ENCODE peak calls at places on chromosome 20, in seven cellular contexts. R is heart left ventricle; Y is CD8-positive, alpha-beta T cell; G is IMR-90; Q is astrocyte; U is H9; J is A549. A is an unnamed sample.

GRCh38 chr20:64091762-64092161 is 7.6 kb upstream of the LKAAEAR1 start:
- DNase-seq in R (no peak), Y (no peak), G (no peak), Q (no peak), U (peak), J (no peak), A (no peak)

GRCh38 chr20:8431538-8432434 is 299.7 kb downstream of the PLCB1 start:
- DNase-seq in R (peak), Y (no peak), G (no peak), Q (no peak), U (peak), J (no peak), A (no peak)

GRCh38 chr20:3238616-3239025 is 369 bp downstream of the SLC4A11 start:
- DNase-seq in R (no peak), Y (peak), G (no peak), Q (no peak), U (peak), J (no peak), A (no peak)

GRCh38 chr20:58875541-58876134 is 23.1 kb downstream of the GNAS start:
- DNase-seq in R (no peak), Y (no peak), G (peak), Q (peak), U (no peak), J (no peak), A (no peak)

GRCh38 chr20:5551621-5552020 is 198.6 kb upstream of the SHLD1 start:
- DNase-seq in R (no peak), Y (no peak), G (no peak), Q (no peak), U (no peak), J (no peak), A (no peak)

GRCh38 chr20:58374906-58375760 is 13.9 kb upstream of the VAPB start:
- DNase-seq in R (no peak), Y (no peak), G (peak), Q (peak), U (peak), J (no peak), A (no peak)

GRCh38 chr20:17859002-17859615 is 109.5 kb downstream of the SNX5 start:
- DNase-seq in R (no peak), Y (no peak), G (no peak), Q (no peak), U (peak), J (no peak), A (no peak)

GRCh38 chr20:37823276-37823980 is 79.5 kb upstream of the VSTM2L start:
- DNase-seq in R (no peak), Y (no peak), G (peak), Q (peak), U (no peak), J (no peak), A (no peak)

GRCh38 chr20:5539656-5540055 is 210.5 kb upstream of the SHLD1 start:
- DNase-seq in R (no peak), Y (no peak), G (no peak), Q (no peak), U (no peak), J (no peak), A (no peak)

GRCh38 chr20:10430000-10430466 is 4.0 kb downstream of the MKKS start:
- DNase-seq in R (no peak), Y (no peak), G (peak), Q (peak), U (no peak), J (peak), A (no peak)

GRCh38 chr20:37346526-37347346 is 796 bp downstream of the SRC start:
- DNase-seq in R (no peak), Y (no peak), G (no peak), Q (no peak), U (peak), J (no peak), A (no peak)

GRCh38 chr20:8427419-8428065 is 295.5 kb downstream of the PLCB1 start:
- DNase-seq in R (no peak), Y (no peak), G (peak), Q (no peak), U (no peak), J (no peak), A (no peak)

DNA sequence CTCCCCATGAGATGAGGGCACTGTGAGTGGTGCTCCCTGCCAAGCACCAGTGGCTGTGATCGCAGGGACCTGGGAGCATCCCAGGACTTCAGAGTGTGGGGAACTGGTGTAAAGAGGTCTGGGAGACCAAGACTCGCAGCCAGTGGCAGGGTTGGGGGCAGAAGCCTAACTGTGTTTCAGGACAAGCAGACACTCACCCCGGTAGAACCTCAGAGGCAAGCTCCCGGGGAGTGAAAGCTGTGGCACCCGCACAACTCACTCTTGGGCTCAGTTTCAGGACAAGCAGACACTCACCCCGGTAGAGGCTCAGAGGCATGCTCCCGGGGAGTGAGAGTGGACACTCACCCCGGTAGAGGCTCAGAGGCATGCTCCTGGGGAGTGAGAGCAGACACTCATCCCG is 112.8 kb downstream of the ASXL1 start:
- DNase-seq in R (no peak), Y (no peak), G (no peak), Q (no peak), U (no peak), J (no peak), A (no peak)
- H3K27ac ChIP-seq in R (peak), Y (no peak), G (peak), Q (peak), U (no peak), J (no peak), A (no peak)

GRCh38 chr20:57178582-57179112 is 87.8 kb downstream of the BMP7 start:
- DNase-seq in R (no peak), Y (no peak), G (no peak), Q (no peak), U (no peak), J (no peak), A (no peak)
- H3K27ac ChIP-seq in R (no peak), Y (no peak), G (no peak), Q (no peak), U (no peak), J (no peak), A (no peak)

GRCh38 chr20:31894980-31895675 is 24.7 kb downstream of the TTLL9 start:
- DNase-seq in R (peak), Y (no peak), G (peak), Q (peak), U (peak), J (peak), A (peak)
- H3K27ac ChIP-seq in R (peak), Y (no peak), G (no peak), Q (no peak), U (no peak), J (no peak), A (no peak)

DNA sequence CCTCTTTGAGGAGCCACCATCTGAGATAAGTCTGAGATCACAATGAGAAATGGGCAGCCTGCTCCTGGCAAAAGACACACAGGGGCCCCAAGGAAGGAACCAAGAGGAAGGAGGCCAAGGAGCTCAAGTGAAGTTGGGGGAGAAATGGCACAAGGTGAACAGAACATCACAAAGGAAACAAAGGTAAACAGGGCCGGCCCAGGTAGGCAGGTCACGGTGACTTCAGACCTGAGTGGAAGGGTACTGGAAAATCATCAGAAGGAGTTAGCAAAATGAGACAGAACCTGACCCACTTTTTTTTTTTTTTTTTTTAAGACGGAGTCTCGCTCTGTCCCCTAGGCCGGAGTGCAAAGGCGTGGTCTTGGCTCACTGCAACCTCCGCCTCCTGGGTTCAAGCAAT is 11.3 kb downstream of the ZMYND8 start:
- DNase-seq in R (no peak), Y (no peak), G (no peak), Q (no peak), U (no peak), J (no peak), A (no peak)
- H3K27ac ChIP-seq in R (no peak), Y (no peak), G (no peak), Q (no peak), U (no peak), J (peak), A (no peak)

GRCh38 chr20:31523361-31524283 is 9.4 kb downstream of the HM13 start:
- DNase-seq in R (peak), Y (no peak), G (peak), Q (peak), U (no peak), J (no peak), A (no peak)

GRCh38 chr20:31522756-31523155 is 8.5 kb downstream of the HM13 start:
- DNase-seq in R (no peak), Y (no peak), G (no peak), Q (no peak), U (no peak), J (no peak), A (no peak)

DNA sequence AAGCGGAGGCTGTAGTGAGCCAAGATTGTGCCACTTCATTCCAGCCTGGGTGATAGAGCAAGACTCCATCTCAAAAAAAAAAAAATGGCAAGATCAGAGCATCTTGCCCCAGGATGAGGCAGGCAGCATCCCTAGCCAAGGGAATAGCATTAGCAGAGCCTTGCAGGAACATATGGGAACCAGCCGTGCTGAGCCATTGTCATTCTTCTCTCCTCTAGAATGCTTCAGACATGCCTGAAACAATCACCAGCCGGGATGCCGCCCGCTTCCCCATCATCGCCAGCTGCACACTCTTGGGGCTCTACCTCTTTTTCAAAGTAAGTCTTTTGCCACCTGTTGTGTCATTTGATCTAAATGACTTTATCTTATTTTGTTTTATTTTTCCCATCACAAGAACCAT is 13.0 kb downstream of the HM13 start:
- DNase-seq in R (no peak), Y (no peak), G (no peak), Q (no peak), U (no peak), J (no peak), A (no peak)
- H3K27ac ChIP-seq in R (no peak), Y (no peak), G (no peak), Q (no peak), U (no peak), J (no peak), A (no peak)

DNA sequence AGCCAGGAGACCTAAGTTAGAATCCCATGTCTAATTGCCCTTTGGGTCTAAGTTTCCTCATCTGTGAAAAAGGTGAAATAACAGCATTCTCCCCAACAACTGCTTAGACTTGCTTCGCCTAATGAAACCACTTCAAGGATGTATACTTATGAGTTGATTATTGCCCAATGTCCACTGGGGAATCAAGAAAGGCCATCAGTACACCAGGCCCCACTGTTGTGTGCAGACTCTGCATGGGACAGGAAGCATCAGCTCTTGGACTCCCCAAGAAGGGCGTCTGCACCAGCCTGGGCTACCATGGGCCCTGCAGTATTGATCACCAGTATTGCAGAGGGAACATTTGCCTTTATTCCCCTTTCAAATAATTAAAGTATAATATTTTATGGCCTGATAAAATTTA is 189.6 kb downstream of the MAFB start:
- DNase-seq in R (no peak), Y (no peak), G (no peak), Q (no peak), U (no peak), J (no peak), A (no peak)
- H3K27ac ChIP-seq in R (no peak), Y (no peak), G (no peak), Q (no peak), U (no peak), J (no peak), A (no peak)

GRCh38 chr20:49742948-49743347 is 29.3 kb upstream of the B4GALT5 start:
- DNase-seq in R (no peak), Y (no peak), G (no peak), Q (no peak), U (peak), J (no peak), A (no peak)
- H3K27ac ChIP-seq in R (no peak), Y (no peak), G (no peak), Q (no peak), U (no peak), J (no peak), A (no peak)

GRCh38 chr20:34705383-34706021 is 1.4 kb downstream of the TP53INP2 start:
- DNase-seq in R (peak), Y (no peak), G (peak), Q (no peak), U (peak), J (peak), A (peak)
- H3K27ac ChIP-seq in R (peak), Y (no peak), G (no peak), Q (no peak), U (no peak), J (peak), A (peak)